ENCODE peak calls at places on chromosomes 3 and 15, in seven cellular contexts. One of them, this sample, is unnamed.
A peak's percentile ranks its signal among the peaks of the same experiment; 100 is the strongest.

GRCh38 chr15:74855857-74856256 is 12.9 kb upstream of the ULK3 start:
- DNase-seq in adrenal gland: no peak
- DNase-seq in uterus: no peak
- DNase-seq in HepG2: no peak
- DNase-seq in A549: no peak
- DNase-seq in astrocyte: no peak
- DNase-seq in colonic mucosa: no peak
- DNase-seq in this sample: no peak

GRCh38 chr3:86787091-86787490 is 203.9 kb downstream of the VGLL3 start:
- DNase-seq in adrenal gland: no peak
- DNase-seq in HepG2: no peak
- DNase-seq in A549: no peak
- DNase-seq in uterus: no peak
- DNase-seq in colonic mucosa: no peak
- DNase-seq in astrocyte: peak; percentile 78
- DNase-seq in this sample: no peak

GRCh38 chr15:88995449-88995848 is 82.3 kb upstream of the MFGE8 start:
- DNase-seq in uterus: no peak
- DNase-seq in HepG2: no peak
- DNase-seq in adrenal gland: no peak
- DNase-seq in astrocyte: no peak
- DNase-seq in A549: no peak
- DNase-seq in colonic mucosa: no peak
- DNase-seq in this sample: no peak

GRCh38 chr3:108940568-108941285 is 13.0 kb downstream of the GUCA1C start:
- DNase-seq in colonic mucosa: no peak
- DNase-seq in HepG2: peak; percentile 2
- DNase-seq in uterus: no peak
- DNase-seq in A549: no peak
- DNase-seq in astrocyte: peak; percentile 71
- DNase-seq in adrenal gland: no peak
- DNase-seq in this sample: no peak

GRCh38 chr3:151837057-151837456 is 23.1 kb downstream of the AADAC start:
- DNase-seq in uterus: no peak
- DNase-seq in astrocyte: peak; percentile 80
- DNase-seq in adrenal gland: no peak
- DNase-seq in A549: peak; percentile 79
- DNase-seq in HepG2: no peak
- DNase-seq in colonic mucosa: no peak
- DNase-seq in this sample: no peak

GRCh38 chr15:69395991-69396390 is 18.2 kb upstream of the KIF23 start:
- DNase-seq in colonic mucosa: no peak
- DNase-seq in astrocyte: no peak
- DNase-seq in A549: no peak
- DNase-seq in HepG2: no peak
- DNase-seq in adrenal gland: no peak
- DNase-seq in uterus: no peak
- DNase-seq in this sample: no peak

GRCh38 chr3:39494781-39495180 is 27.3 kb downstream of the MOBP start:
- DNase-seq in adrenal gland: no peak
- DNase-seq in astrocyte: no peak
- DNase-seq in colonic mucosa: no peak
- DNase-seq in uterus: no peak
- DNase-seq in A549: no peak
- DNase-seq in HepG2: peak; percentile 59
- DNase-seq in this sample: no peak

GRCh38 chr15:73851679-73852078 is 21.7 kb upstream of the TBC1D21 start:
- DNase-seq in uterus: no peak
- DNase-seq in A549: no peak
- DNase-seq in colonic mucosa: peak; percentile 28
- DNase-seq in adrenal gland: peak; percentile 29
- DNase-seq in HepG2: peak; percentile 25
- DNase-seq in astrocyte: peak; percentile 47
- DNase-seq in this sample: no peak

GRCh38 chr3:86230765-86231164 is 760.2 kb downstream of the VGLL3 start:
- DNase-seq in astrocyte: no peak
- DNase-seq in uterus: no peak
- DNase-seq in HepG2: no peak
- DNase-seq in adrenal gland: no peak
- DNase-seq in A549: no peak
- DNase-seq in colonic mucosa: no peak
- DNase-seq in this sample: no peak

GRCh38 chr15:91471410-91471993 is 371.4 kb downstream of the SV2B start:
- DNase-seq in HepG2: no peak
- DNase-seq in adrenal gland: no peak
- DNase-seq in uterus: peak; percentile 53
- DNase-seq in colonic mucosa: no peak
- DNase-seq in astrocyte: peak; percentile 91
- DNase-seq in A549: no peak
- DNase-seq in this sample: no peak

DNA sequence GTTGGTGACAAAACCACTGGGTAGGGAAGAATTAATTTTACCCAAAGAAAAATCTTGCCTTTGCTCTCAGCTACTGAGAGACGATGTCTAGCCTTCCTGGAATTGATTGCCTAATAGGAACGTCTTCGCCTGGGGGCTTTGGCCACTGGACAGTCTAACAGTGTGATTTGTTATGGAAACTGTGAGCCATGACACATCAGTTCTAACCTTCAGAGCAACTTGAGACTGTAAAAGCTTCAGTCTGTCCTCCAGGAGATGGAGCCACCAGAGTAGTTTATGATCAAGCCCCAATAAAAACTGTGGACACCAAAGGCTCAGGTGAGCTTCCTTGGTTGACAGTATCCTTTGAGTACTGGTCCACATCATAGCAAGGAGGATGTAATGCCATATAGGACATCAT is 235.8 kb upstream of the TMCO5A start:
- DNase-seq in astrocyte: no peak
- DNase-seq in A549: no peak
- DNase-seq in adrenal gland: no peak
- DNase-seq in uterus: no peak
- DNase-seq in colonic mucosa: no peak
- DNase-seq in HepG2: no peak
- DNase-seq in this sample: no peak
- TF ChIP-seq CTCF in astrocyte: no peak
- TF ChIP-seq CTCF in A549: no peak
- TF ChIP-seq CTCF in adrenal gland: no peak
- TF ChIP-seq CTCF in uterus: no peak
- TF ChIP-seq CTCF in colonic mucosa: no peak
- TF ChIP-seq CTCF in HepG2: no peak
- TF ChIP-seq CTCF in this sample: no peak

GRCh38 chr3:128647307-128647706 is 3.3 kb downstream of the RPN1 start:
- DNase-seq in HepG2: no peak
- DNase-seq in uterus: no peak
- DNase-seq in adrenal gland: no peak
- DNase-seq in colonic mucosa: no peak
- DNase-seq in astrocyte: no peak
- DNase-seq in A549: no peak
- DNase-seq in this sample: no peak

GRCh38 chr3:128649264-128649663 is 1.4 kb downstream of the RPN1 start:
- DNase-seq in astrocyte: no peak
- DNase-seq in uterus: no peak
- DNase-seq in A549: no peak
- DNase-seq in adrenal gland: no peak
- DNase-seq in HepG2: no peak
- DNase-seq in colonic mucosa: no peak
- DNase-seq in this sample: no peak

GRCh38 chr3:128648402-128648801 is 2.2 kb downstream of the RPN1 start:
- DNase-seq in HepG2: no peak
- DNase-seq in A549: no peak
- DNase-seq in astrocyte: no peak
- DNase-seq in uterus: no peak
- DNase-seq in adrenal gland: no peak
- DNase-seq in colonic mucosa: no peak
- DNase-seq in this sample: no peak

DNA sequence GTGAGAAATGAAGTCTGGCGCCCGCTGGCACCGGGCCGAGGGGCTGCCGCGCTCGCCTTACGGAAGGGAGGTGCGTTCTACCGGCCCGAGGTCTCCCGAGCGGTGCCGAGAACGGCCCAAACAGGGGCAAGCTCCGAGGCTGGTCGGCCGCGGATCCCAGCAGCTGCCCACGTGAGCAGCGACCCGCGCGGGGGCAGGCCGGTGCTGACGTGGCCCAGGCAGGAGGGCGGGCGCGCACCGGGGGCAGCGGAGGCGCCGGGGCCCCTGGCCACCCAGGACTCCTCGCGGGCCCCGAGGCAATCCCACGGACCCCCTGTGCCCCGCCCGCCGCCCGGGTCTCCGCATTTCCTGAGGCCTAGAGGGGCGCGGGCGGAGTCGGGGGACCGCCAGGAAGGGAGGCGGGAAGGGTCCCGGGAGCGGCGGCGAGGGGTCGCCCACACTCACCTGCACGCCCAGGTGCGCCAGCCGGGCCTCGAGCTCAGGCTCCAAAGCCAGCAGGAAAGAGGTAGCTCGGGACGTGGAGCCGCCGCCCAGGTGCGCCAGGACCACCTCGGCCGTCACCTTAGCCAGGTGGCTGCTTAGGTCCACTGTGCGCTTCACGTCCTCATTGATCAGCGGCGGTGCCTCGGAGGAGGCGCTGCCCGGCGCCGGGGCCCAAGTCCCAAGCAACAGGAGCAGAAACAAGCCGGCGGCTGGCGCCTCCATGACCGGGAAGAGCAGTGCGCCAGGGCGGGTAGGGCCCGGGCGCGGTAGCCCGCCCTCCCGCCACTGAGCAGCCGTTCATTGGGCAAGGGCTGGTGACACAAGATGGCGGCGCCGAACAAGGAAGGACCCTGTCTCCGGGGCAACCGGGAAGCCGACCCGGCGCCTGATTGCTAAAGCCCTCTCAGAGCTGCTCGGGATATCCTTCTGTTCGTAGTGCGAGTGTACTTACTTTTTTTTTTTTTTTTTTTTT is at the start of gene RPN1:
- DNase-seq in adrenal gland: peak; percentile 98
- DNase-seq in HepG2: peak; percentile 86
- DNase-seq in colonic mucosa: peak; percentile 95
- DNase-seq in uterus: peak; percentile 97
- DNase-seq in A549: peak; percentile 63
- DNase-seq in astrocyte: peak; percentile 89
- DNase-seq in this sample: peak; percentile 97
- H3K4me1 ChIP-seq in adrenal gland: peaks cover 29% of the 10 kb centered on the region
- H3K4me1 ChIP-seq in HepG2: peaks cover 42% of the 10 kb centered on the region
- H3K4me1 ChIP-seq in colonic mucosa: no peaks in the 10 kb centered on the region
- H3K4me1 ChIP-seq in uterus: peaks cover 4% of the 10 kb centered on the region
- H3K4me1 ChIP-seq in A549: peaks cover 4% of the 10 kb centered on the region
- H3K4me1 ChIP-seq in astrocyte: peaks cover 5% of the 10 kb centered on the region
- H3K4me1 ChIP-seq in this sample: peaks cover 14% of the 10 kb centered on the region

DNA sequence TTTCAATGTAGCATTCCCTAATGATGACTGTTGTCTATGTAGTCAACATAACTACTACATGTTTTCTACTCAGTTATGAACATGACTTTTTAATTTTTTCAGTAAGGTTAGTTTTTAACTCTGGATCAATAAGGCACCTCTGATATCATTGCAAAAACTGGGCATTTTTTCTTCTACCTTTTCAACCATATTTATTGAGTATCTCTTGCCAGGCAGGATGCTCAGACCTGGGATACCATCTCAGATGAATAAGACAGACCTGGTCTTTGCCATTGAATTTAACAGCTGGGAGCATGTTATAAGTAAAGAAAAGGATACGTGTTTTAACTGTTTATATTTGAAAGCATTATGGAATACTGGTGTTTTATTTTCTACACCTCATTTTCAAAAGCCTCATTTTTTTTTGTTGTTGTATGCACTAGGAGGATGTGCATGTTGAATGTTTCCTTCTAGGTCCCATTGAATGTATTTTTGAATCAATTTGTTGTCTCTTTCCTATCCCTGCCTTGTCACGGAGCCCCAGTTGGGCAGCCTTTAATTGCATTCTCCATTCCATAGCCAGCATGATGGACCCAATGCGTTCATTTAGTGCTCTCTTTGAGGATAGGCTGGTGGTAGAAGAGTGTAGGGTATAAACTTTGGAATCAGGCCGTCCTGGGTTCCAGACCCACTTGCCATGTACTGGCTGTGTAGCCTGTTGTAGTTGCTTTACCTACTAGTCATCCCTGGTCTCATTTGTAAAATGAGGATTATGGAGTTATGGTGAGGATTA is 3.7 kb downstream of the TGFBR2 start:
- DNase-seq in uterus: no peak
- DNase-seq in A549: no peak
- DNase-seq in adrenal gland: no peak
- DNase-seq in astrocyte: no peak
- DNase-seq in HepG2: no peak
- DNase-seq in colonic mucosa: no peak
- DNase-seq in this sample: no peak
- H3K27ac ChIP-seq in uterus: peak overlapping the region; percentile 98
- H3K27ac ChIP-seq in A549: peak overlapping the region; percentile 82
- H3K27ac ChIP-seq in adrenal gland: peak overlapping the region; percentile 59
- H3K27ac ChIP-seq in astrocyte: no peak overlapping the region
- H3K27ac ChIP-seq in HepG2: peak overlapping the region; percentile 67
- H3K27ac ChIP-seq in colonic mucosa: peak overlapping the region; percentile 13
- H3K27ac ChIP-seq in this sample: peak overlapping the region; percentile 95

DNA sequence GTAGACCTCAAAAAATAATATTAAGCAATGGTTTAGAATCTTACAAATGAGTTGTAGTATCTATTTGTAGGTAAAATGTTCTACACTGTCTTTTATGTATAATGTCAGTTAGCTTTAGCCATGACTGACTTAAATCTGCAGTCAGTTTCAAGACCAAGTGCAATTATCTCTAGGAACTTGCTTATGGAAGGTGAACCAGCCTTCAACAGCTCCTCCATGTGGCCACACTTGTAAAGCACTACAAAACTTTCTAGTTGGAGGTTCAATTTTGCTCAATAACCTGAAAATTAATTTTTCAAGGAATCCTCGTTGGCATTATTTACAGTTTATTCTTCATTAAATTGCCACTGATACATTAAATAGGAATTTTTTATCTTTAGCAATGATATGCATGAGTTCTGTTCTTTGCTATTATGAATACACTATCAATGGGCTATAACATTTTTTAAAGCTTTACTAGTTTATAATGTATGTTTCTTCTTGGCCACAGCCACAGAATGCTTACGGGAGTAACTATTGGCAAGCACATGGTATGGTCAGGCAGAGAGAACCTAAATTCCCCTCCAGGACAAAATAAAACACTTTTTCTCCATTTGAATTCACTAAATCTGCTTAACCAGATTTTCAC is 315.3 kb upstream of the UBE2E2 start:
- DNase-seq in adrenal gland: peak; percentile 31
- DNase-seq in uterus: no peak
- DNase-seq in astrocyte: peak; percentile 6
- DNase-seq in colonic mucosa: peak; percentile 19
- DNase-seq in A549: no peak
- DNase-seq in HepG2: no peak
- DNase-seq in this sample: no peak
- TF ChIP-seq CTCF in adrenal gland: peak; percentile 68
- TF ChIP-seq CTCF in uterus: peak; percentile 44
- TF ChIP-seq CTCF in astrocyte: peak; percentile 58
- TF ChIP-seq CTCF in colonic mucosa: peak; percentile 51
- TF ChIP-seq CTCF in A549: peak; percentile 55
- TF ChIP-seq CTCF in HepG2: no peak
- TF ChIP-seq CTCF in this sample: peak; percentile 10

DNA sequence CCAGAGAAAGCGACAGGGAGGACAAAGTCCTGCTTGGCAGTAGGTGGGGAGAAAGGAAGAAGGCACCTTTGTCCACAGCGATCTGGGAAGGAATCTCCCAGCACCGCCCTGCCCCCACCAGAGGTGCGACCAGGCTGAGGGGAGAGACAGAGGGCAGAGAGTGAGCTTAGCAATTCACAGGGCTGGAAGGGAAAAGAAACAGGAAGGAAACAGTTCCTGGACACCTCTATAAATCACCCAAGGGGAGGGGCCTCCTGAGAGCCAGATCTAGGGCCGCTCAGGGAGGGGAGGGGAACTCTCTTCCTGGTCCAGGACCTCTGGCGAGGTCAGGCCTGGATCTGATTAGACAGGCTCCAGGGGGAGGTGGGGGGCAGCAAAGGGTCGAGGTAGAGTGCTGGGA is 35.4 kb downstream of the RNU5B-1 start:
- DNase-seq in adrenal gland: no peak
- DNase-seq in astrocyte: no peak
- DNase-seq in colonic mucosa: peak; percentile 78
- DNase-seq in A549: no peak
- DNase-seq in HepG2: no peak
- DNase-seq in uterus: no peak
- DNase-seq in this sample: no peak
- H3K4me1 ChIP-seq in adrenal gland: no peaks in the 10 kb centered on the region
- H3K4me1 ChIP-seq in astrocyte: no peaks in the 10 kb centered on the region
- H3K4me1 ChIP-seq in colonic mucosa: no peaks in the 10 kb centered on the region
- H3K4me1 ChIP-seq in A549: peaks cover 5% of the 10 kb centered on the region
- H3K4me1 ChIP-seq in HepG2: peaks cover 38% of the 10 kb centered on the region
- H3K4me1 ChIP-seq in uterus: no peaks in the 10 kb centered on the region
- H3K4me1 ChIP-seq in this sample: no peaks in the 10 kb centered on the region